ENCODE peak calls at places on chromosomes 11 and 22, in eight cellular contexts. N is ovary; E is CD8-positive, alpha-beta T cell; J is Caco-2; M is fibroblast of mammary gland; P is mucosa of descending colon; A is neural progenitor cell; F is colonic mucosa. U is an unnamed sample.

GRCh38 chr22:29265929-29266328 is 1.9 kb downstream of the RHBDD3 start:
- DNase-seq in M (peak), J (no peak), E (no peak), P (no peak), F (no peak), A (no peak), N (peak), U (no peak)

GRCh38 chr22:36374603-36375024 is 13.2 kb downstream of the MYH9 start:
- DNase-seq in M (peak), A (no peak), E (peak), F (no peak), N (no peak), J (no peak), P (peak), U (no peak)

GRCh38 chr22:23011105-23011674 is 59.1 kb upstream of the GNAZ start:
- DNase-seq in F (no peak), E (no peak), N (no peak), J (no peak), A (no peak), M (no peak), P (no peak), U (no peak)

GRCh38 chr11:134676516-134677287 is 264.7 kb upstream of the B3GAT1 start:
- DNase-seq in N (no peak), M (no peak), E (peak), J (no peak), F (no peak), A (no peak), P (no peak), U (no peak)

GRCh38 chr11:57903441-57904123 is 120.1 kb upstream of the OR9Q1 start:
- DNase-seq in N (no peak), P (peak), J (peak), M (peak), E (peak), A (no peak), F (peak), U (no peak)

GRCh38 chr11:121722431-121723256 is 269.9 kb upstream of the SORL1-AS1 start:
- DNase-seq in E (no peak), J (peak), A (peak), N (peak), P (peak), M (peak), F (peak), U (peak)

GRCh38 chr11:90845126-90845525 is 622.3 kb upstream of the CHORDC1 start:
- DNase-seq in E (no peak), M (no peak), N (no peak), J (no peak), A (no peak), F (no peak), P (no peak), U (no peak)

GRCh38 chr11:66339686-66340483 is 3.7 kb upstream of the RIN1 start:
- DNase-seq in M (no peak), E (no peak), N (no peak), A (no peak), F (no peak), J (no peak), P (peak), U (no peak)

GRCh38 chr11:35071722-35072121 is 67.2 kb upstream of the CD44 start:
- DNase-seq in A (no peak), J (no peak), F (no peak), E (no peak), M (no peak), N (no peak), P (no peak), U (no peak)

GRCh38 chr11:82960000-82960778 is 58.7 kb downstream of the DDIAS start:
- DNase-seq in E (no peak), M (no peak), A (no peak), P (no peak), N (no peak), J (no peak), F (no peak), U (no peak)

GRCh38 chr22:27283714-27284113 is 517.8 kb downstream of the MN1 start:
- DNase-seq in M (peak), A (no peak), J (peak), P (no peak), F (no peak), E (no peak), N (no peak), U (no peak)

GRCh38 chr11:123601136-123601535 is 53.3 kb downstream of the SCN3B start:
- DNase-seq in M (peak), E (no peak), A (no peak), J (no peak), P (no peak), F (no peak), N (no peak), U (no peak)

GRCh38 chr11:66561178-66561974 is 7.0 kb downstream of the CTSF start:
- DNase-seq in E (no peak), A (no peak), F (no peak), N (no peak), P (no peak), M (no peak), J (no peak), U (no peak)

GRCh38 chr11:35352107-35352888 is 67.1 kb downstream of the SLC1A2 start:
- DNase-seq in J (no peak), P (no peak), F (no peak), N (no peak), A (no peak), M (peak), E (no peak), U (peak)

GRCh38 chr22:47030881-47031627 is 268.6 kb downstream of the TBC1D22A start:
- DNase-seq in N (no peak), J (no peak), A (no peak), P (peak), M (peak), F (peak), E (no peak), U (no peak)

GRCh38 chr11:41456288-41456687 is 3.2 kb downstream of the LRRC4C start:
- DNase-seq in A (peak), P (no peak), M (no peak), E (no peak), J (no peak), F (no peak), N (no peak), U (no peak)

GRCh38 chr11:134753805-134754130 is 341.7 kb upstream of the B3GAT1 start:
- DNase-seq in N (no peak), M (no peak), J (no peak), P (no peak), A (no peak), E (no peak), F (no peak), U (no peak)

GRCh38 chr22:16989915-16990314 is 18.1 kb downstream of the GAB4 start:
- DNase-seq in J (no peak), E (no peak), M (peak), N (no peak), F (no peak), P (no peak), A (no peak), U (no peak)

GRCh38 chr11:125286486-125286885 is 121.9 kb downstream of the PKNOX2 start:
- DNase-seq in J (no peak), F (no peak), A (no peak), N (no peak), M (no peak), E (no peak), P (no peak), U (no peak)

GRCh38 chr22:45977003-45977395 is at the start of gene WNT7B:
- DNase-seq in M (no peak), P (no peak), F (no peak), N (no peak), A (peak), E (no peak), J (peak), U (no peak)

GRCh38 chr22:36467042-36467810 is 14.2 kb downstream of the TXN2 start:
- DNase-seq in F (peak), N (no peak), P (peak), E (no peak), J (no peak), A (no peak), M (peak), U (no peak)

GRCh38 chr22:34102633-34103032 is 182.4 kb upstream of the LARGE1 start:
- DNase-seq in A (peak), J (no peak), N (no peak), E (no peak), F (no peak), P (no peak), M (no peak), U (no peak)

GRCh38 chr11:88103337-88104206 is 71.7 kb downstream of the RAB38 start:
- DNase-seq in J (peak), M (peak), A (peak), F (peak), P (no peak), E (no peak), N (no peak), U (peak)

GRCh38 chr11:46675949-46676348 is 24.5 kb downstream of the ARHGAP1 start:
- DNase-seq in M (no peak), N (no peak), J (no peak), E (no peak), A (no peak), P (no peak), F (no peak), U (no peak)

GRCh38 chr11:69231466-69232018 is 62.4 kb upstream of the MYEOV start:
- DNase-seq in A (no peak), J (no peak), M (no peak), N (no peak), F (peak), E (peak), P (no peak), U (no peak)

GRCh38 chr11:96215094-96215782 is 127.8 kb downstream of the MAML2 start:
- DNase-seq in J (no peak), N (peak), P (peak), E (peak), F (peak), A (no peak), M (peak), U (no peak)

GRCh38 chr11:21988477-21988876 is 204.4 kb upstream of the ANO5 start:
- DNase-seq in J (no peak), P (no peak), F (no peak), N (no peak), E (no peak), M (no peak), A (no peak), U (no peak)

GRCh38 chr11:62343822-62344609 is 6.8 kb downstream of the ASRGL1 start:
- DNase-seq in E (no peak), F (no peak), P (no peak), N (no peak), A (no peak), M (no peak), J (no peak), U (no peak)

GRCh38 chr22:47793304-47794101 is 1031.1 kb downstream of the TBC1D22A start:
- DNase-seq in N (no peak), J (no peak), E (peak), A (no peak), P (no peak), F (no peak), M (no peak), U (no peak)

GRCh38 chr22:20654343-20655208 is 119.3 kb upstream of the SERPIND1 start:
- DNase-seq in M (no peak), A (no peak), F (no peak), E (no peak), N (no peak), J (no peak), P (no peak), U (no peak)

GRCh38 chr11:95187730-95188129 is 43.3 kb downstream of the SESN3 start:
- DNase-seq in J (no peak), A (no peak), M (no peak), N (no peak), E (no peak), P (no peak), F (no peak), U (no peak)

GRCh38 chr11:9527481-9528140 is 45.9 kb upstream of the WEE1 start:
- DNase-seq in F (peak), J (no peak), N (peak), E (no peak), P (no peak), A (no peak), M (peak), U (peak)

GRCh38 chr22:17712441-17712840 is 61.8 kb downstream of the BID start:
- DNase-seq in E (no peak), N (no peak), J (no peak), M (peak), F (no peak), A (no peak), P (no peak), U (no peak)

DNA sequence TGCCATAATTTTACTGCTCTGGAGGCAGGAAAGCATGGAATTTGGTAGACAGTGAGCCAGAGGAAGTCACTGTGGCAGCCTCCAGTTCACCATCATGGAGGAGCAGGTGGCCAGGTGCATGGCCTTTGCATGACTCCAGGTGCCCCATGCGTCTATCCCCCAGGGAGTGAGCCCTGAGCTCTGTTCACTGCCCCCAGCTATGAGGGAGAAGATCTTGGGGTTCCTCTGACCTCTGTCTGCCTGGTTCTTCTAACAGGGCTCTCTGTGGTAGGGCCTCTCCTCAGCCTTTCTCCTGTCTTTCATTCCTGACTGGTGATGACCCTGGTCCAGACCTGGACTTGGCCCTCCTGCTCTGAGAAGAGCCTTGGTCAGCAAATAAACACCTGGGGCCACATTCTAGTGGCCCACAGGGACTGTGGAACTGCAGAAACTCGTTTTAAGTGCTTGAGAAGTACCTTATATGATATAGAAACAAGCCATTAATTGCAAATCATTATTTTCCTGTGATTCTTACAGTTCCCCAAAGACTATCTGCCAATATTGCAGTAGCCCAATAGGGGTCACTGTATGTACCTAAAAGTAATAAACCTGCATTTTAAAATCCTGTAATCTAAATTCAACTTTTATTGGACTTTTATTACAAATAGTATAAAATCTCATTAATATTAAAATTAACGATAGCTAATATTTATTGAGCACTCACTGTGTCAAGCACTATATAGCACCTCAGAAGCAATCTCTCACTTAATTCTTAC is 120.0 kb upstream of the SYT13 start:
- DNase-seq in J (no peak), E (no peak), F (no peak), N (no peak), P (no peak), M (peak), A (no peak), U (no peak)
- TF ChIP-seq CTCF in J (no peak), E (no peak), F (no peak), N (no peak), P (no peak), M (peak), A (peak), U (peak)

GRCh38 chr22:38467438-38467903 is 425 bp upstream of the KDELR3 start:
- DNase-seq in M (no peak), P (peak), A (no peak), F (peak), N (peak), J (no peak), E (no peak), U (no peak)
- H3K4me3 ChIP-seq in M (peak), P (no peak), A (peak), F (peak), N (peak), J (peak), E (peak), U (peak)

DNA sequence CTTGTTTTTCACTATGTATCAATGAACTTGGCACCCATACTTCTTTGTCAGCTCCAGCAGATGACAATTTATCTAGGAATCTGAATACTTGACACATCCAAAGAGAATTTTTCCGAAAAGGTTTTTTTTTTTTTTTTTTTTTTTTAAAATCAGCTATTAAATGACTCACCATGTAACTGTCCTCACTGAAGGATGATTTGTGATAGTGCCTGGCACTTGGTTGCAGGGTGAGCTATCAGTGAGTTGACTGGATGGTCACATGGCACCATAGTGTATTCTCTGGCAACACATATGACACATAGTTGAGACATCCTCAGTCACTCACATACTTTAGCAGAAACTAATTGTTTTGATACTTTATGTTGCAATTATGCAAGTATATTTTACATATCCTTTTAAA is 133.4 kb upstream of the E2F8 start:
- DNase-seq in A (no peak), N (no peak), M (peak), F (no peak), P (no peak), J (no peak), E (no peak), U (no peak)
- TF ChIP-seq CTCF in A (no peak), N (no peak), M (no peak), F (no peak), P (no peak), J (no peak), E (no peak), U (no peak)

GRCh38 chr22:50001388-50002231 is 11.0 kb downstream of the IL17REL start:
- DNase-seq in F (no peak), A (peak), E (no peak), J (no peak), P (no peak), M (no peak), N (no peak), U (no peak)

GRCh38 chr22:50000587-50001387 is 11.8 kb downstream of the IL17REL start:
- DNase-seq in J (no peak), A (no peak), E (no peak), F (no peak), N (no peak), P (peak), M (no peak), U (no peak)

GRCh38 chr22:49999063-49999900 is 13.3 kb downstream of the IL17REL start:
- DNase-seq in E (no peak), F (no peak), M (no peak), J (no peak), P (peak), A (peak), N (no peak), U (no peak)

GRCh38 chr22:49998718-49999062 is 13.9 kb downstream of the IL17REL start:
- DNase-seq in N (no peak), J (no peak), E (no peak), F (no peak), P (no peak), M (no peak), A (no peak), U (no peak)

DNA sequence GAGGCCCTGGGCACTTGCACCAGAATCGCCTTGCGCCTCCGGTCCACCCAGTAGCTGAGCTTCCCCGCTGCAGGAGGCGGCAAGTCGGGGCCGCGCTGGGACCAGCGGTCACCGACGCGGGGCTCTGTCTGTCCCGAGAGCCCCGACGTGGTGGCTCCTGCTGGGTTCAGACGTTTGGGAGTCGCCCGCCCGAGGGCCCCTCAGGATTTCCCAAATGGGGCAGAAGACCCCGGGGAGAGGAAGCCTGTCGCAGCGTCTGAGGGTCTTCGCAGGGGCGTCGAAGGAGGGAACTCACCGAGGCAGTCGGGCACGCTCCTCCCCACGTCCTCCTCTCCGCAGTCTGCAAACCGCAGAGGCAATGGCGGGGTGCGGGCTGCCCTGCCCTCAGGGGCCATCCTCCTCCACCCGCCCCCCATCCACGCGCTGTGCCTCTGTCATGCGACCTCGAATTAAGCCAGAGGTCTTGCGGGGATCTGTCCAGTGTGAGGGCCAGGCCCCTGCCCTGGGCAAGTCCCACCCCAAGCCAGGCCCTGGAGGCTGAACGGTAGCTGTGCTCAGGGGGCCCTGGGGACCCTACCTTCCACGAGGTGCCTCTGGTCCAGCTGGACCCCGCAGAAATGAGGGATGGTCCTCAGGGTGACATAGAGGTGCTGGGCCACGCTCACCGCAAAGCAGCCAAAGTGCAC is 12.5 kb downstream of the IL17REL start:
- DNase-seq in N (no peak), P (peak), F (no peak), M (no peak), E (no peak), A (no peak), J (no peak), U (no peak)
- H3K4me3 ChIP-seq in N (no peak), P (no peak), F (peak), M (no peak), E (no peak), A (peak), J (no peak), U (peak)

DNA sequence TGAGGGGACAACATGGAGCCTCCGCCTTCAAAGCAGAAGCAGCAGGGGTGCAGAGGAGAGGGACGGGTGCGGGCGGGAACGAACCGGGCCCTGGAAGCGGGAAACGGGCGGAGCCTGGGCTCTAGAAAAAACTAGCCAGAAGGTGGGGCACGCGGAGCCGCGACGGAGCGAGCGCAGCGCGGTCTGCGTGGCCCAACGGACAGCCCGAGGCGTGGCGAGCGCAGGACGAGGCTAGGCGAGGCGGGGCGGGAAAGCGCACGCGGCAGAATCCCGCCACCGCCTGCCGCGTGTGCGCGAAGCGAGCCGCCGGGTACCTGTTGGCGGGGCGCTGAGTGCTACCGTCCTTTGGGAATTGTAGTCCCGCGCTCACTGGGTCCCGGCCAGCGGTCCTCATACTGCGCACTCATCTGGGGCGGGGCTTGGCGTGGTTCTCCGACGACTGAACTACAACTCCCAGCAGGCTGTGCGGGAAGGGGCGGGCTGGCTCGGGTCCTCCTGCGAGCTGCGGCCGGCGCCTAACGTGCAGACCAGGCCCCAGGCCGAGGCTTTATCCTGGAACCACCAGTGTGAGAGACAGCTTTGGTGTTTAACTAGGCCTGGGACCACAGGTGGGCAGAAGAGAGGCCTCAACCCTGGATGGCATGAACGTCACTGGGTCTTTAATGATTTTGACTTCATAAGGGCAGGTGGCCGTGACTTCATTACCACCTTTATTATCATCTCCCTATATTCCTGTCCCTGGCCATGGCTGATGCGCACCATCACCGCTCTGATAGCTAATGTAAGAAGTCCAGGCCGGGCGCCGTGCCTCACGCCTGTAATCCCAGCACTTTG is at the start of gene ATL3:
- DNase-seq in N (peak), P (peak), M (peak), J (peak), F (peak), E (peak), A (peak), U (peak)
- TF ChIP-seq CTCF in N (no peak), P (no peak), M (no peak), J (peak), F (no peak), E (no peak), A (no peak), U (no peak)